ENCODE peak calls at places on chromosomes 5 and 9, in four cellular contexts. A, T, B and D are unnamed samples.

GRCh38 chr5:139696894-139697658 is 48.9 kb downstream of the CXXC5 start:
- DNase-seq in A (peak; percentile 93), T (peak; percentile 70), B (no peak), D (no peak)

GRCh38 chr5:135993894-135994514 is 34.8 kb upstream of the TGFBI start:
- DNase-seq in A (no peak), T (peak; percentile 39), B (no peak), D (no peak)

GRCh38 chr9:3894764-3895163 is 369.0 kb upstream of the RFX3 start:
- DNase-seq in A (no peak), T (no peak), B (no peak), D (no peak)

GRCh38 chr9:124658165-124659017 is 112.7 kb downstream of the NR6A1 start:
- DNase-seq in A (peak; percentile 80), T (peak; percentile 76), B (peak; percentile 93), D (peak; percentile 83)

GRCh38 chr9:80285325-80285724 is 713.6 kb downstream of the TLE4 start:
- DNase-seq in A (no peak), T (no peak), B (no peak), D (peak; percentile 8)

GRCh38 chr5:16484081-16484480 is 18.5 kb upstream of the ZNF622 start:
- DNase-seq in A (no peak), T (no peak), B (no peak), D (no peak)

GRCh38 chr5:122415481-122416120 is 103.6 kb downstream of the SNCAIP start:
- DNase-seq in A (peak; percentile 22), T (peak; percentile 39), B (no peak), D (peak; percentile 68)

GRCh38 chr5:57434227-57434640 is 48.4 kb downstream of the ACTBL2 start:
- DNase-seq in A (no peak), T (no peak), B (no peak), D (no peak)

GRCh38 chr5:155080721-155081120 is 67.2 kb downstream of the KIF4B start:
- DNase-seq in A (no peak), T (no peak), B (no peak), D (no peak)

GRCh38 chr9:76655970-76656369 is 108.3 kb upstream of the PCA3 start:
- DNase-seq in A (no peak), T (no peak), B (no peak), D (no peak)

GRCh38 chr5:8012131-8012977 is 143.4 kb downstream of the MTRR start:
- DNase-seq in A (peak; percentile 62), T (peak; percentile 6), B (no peak), D (no peak)

GRCh38 chr5:79301046-79301712 is 65.2 kb downstream of the JMY start:
- DNase-seq in A (no peak), T (peak; percentile 13), B (no peak), D (no peak)

GRCh38 chr5:63128018-63128417 is 549.4 kb downstream of the LRRC70 start:
- DNase-seq in A (no peak), T (no peak), B (no peak), D (no peak)

GRCh38 chr5:63127054-63127453 is 548.4 kb downstream of the LRRC70 start:
- DNase-seq in A (no peak), T (no peak), B (no peak), D (no peak)

GRCh38 chr5:63121471-63121870 is 542.9 kb downstream of the LRRC70 start:
- DNase-seq in A (no peak), T (no peak), B (no peak), D (no peak)

GRCh38 chr5:63125392-63125791 is 546.8 kb downstream of the LRRC70 start:
- DNase-seq in A (no peak), T (no peak), B (no peak), D (no peak)
- TF ChIP-seq SP1 in A (no peak), T (no peak), B (no peak), D (no peak)

GRCh38 chr9:126839301-126839700 is 21.1 kb upstream of the ZBTB34 start:
- DNase-seq in A (no peak), T (no peak), B (no peak), D (no peak)
- TF ChIP-seq TARDBP in A (no peak), T (no peak), B (no peak), D (no peak)

GRCh38 chr5:63125862-63126261 is 547.2 kb downstream of the LRRC70 start:
- DNase-seq in A (peak; percentile 7), T (peak; percentile 37), B (no peak), D (peak; percentile 9)
- TF ChIP-seq SP1 in A (no peak), T (no peak), B (no peak), D (no peak)

GRCh38 chr9:82882133-82882532 is 180.8 kb downstream of the RASEF start:
- DNase-seq in A (no peak), T (no peak), B (no peak), D (no peak)
- TF ChIP-seq TARDBP in A (no peak), T (no peak), B (no peak), D (no peak)